ENCODE peak calls at places on chromosomes 16 and 17, in eight cellular contexts. O is Peyer's patch, E is osteoblast, U is neural progenitor cell, Z is heart left ventricle, J is mucosa of descending colon, V is colonic mucosa, S is MM.1S. R is an unnamed sample. For H3K4me1, the result is how much of the 10 kb centered on the place peaks cover.

GRCh38 chr17:48486557-48486956 is 44.3 kb downstream of the HOXB1 start:
- DNase-seq in O (no peak), Z (no peak), V (no peak), U (peak), S (no peak), E (peak), J (no peak), R (no peak)

GRCh38 chr17:47937915-47938314 is 3.5 kb upstream of the PNPO start:
- DNase-seq in O (no peak), E (no peak), J (no peak), S (no peak), V (no peak), Z (no peak), U (no peak), R (no peak)

GRCh38 chr17:19461139-19461538 is 50.1 kb downstream of the RNF112 start:
- DNase-seq in Z (no peak), V (peak), U (peak), O (no peak), S (peak), E (no peak), J (no peak), R (no peak)

GRCh38 chr16:49345829-49346228 is 27.8 kb upstream of the C16orf78 start:
- DNase-seq in O (no peak), U (peak), V (no peak), S (peak), Z (no peak), E (no peak), J (no peak), R (no peak)

GRCh38 chr16:29662729-29663019 is 373 bp upstream of the SPN start:
- DNase-seq in J (peak), V (no peak), S (no peak), O (peak), Z (no peak), U (no peak), E (peak), R (peak)

GRCh38 chr17:80639658-80640057 is 95.0 kb downstream of the RPTOR start:
- DNase-seq in Z (no peak), J (no peak), U (no peak), V (no peak), S (no peak), O (no peak), E (no peak), R (no peak)

GRCh38 chr16:84883301-84883700 is 63.5 kb downstream of the CRISPLD2 start:
- DNase-seq in U (no peak), Z (peak), E (peak), S (no peak), J (no peak), O (no peak), V (no peak), R (no peak)

GRCh38 chr16:22091721-22092120 is 620 bp upstream of the VWA3A start:
- DNase-seq in E (no peak), J (no peak), Z (no peak), O (no peak), V (no peak), U (no peak), S (no peak), R (no peak)

GRCh38 chr16:24853830-24854229 is 8.1 kb downstream of the SLC5A11 start:
- DNase-seq in V (no peak), U (no peak), E (peak), Z (peak), O (no peak), S (no peak), J (no peak), R (no peak)

GRCh38 chr17:36755586-36755985 is 154.2 kb downstream of the MRM1 start:
- DNase-seq in E (no peak), U (peak), V (peak), S (peak), Z (no peak), J (no peak), O (peak), R (peak)

GRCh38 chr17:5283531-5284315 is 1.6 kb downstream of the RABEP1 start:
- DNase-seq in O (no peak), U (peak), V (no peak), Z (no peak), J (no peak), S (no peak), E (no peak), R (no peak)

GRCh38 chr17:64231567-64232141 is 31.4 kb downstream of the TEX2 start:
- DNase-seq in Z (no peak), J (no peak), S (no peak), V (no peak), O (no peak), E (no peak), U (no peak), R (no peak)

GRCh38 chr16:1264257-1265089 is 8.6 kb downstream of the TPSD1 start:
- DNase-seq in U (no peak), S (no peak), V (no peak), J (no peak), E (no peak), O (no peak), Z (peak), R (no peak)

GRCh38 chr17:78820841-78821240 is 19.8 kb downstream of the USP36 start:
- DNase-seq in Z (no peak), J (no peak), S (no peak), V (no peak), O (no peak), E (no peak), U (no peak), R (peak)

GRCh38 chr17:3738562-3739295 is 15.0 kb downstream of the HASPIN start:
- DNase-seq in E (peak), V (peak), J (peak), O (peak), S (no peak), Z (no peak), U (peak), R (peak)

GRCh38 chr16:80387308-80387921 is 153.4 kb upstream of the DYNLRB2 start:
- DNase-seq in J (no peak), O (no peak), E (no peak), U (no peak), V (no peak), S (no peak), Z (no peak), R (no peak)

GRCh38 chr17:63973930-63974593 is 1.3 kb upstream of the SCN4A start:
- DNase-seq in U (no peak), Z (no peak), J (no peak), O (no peak), V (no peak), S (no peak), E (peak), R (no peak)

GRCh38 chr16:64950262-64950661 is 171.6 kb downstream of the CDH11 start:
- DNase-seq in J (no peak), O (no peak), Z (no peak), U (no peak), V (no peak), S (no peak), E (no peak), R (no peak)

GRCh38 chr17:81383504-81384421 is 11.5 kb upstream of the BAHCC1 start:
- DNase-seq in U (no peak), V (no peak), E (no peak), S (no peak), J (no peak), Z (no peak), O (no peak), R (no peak)

GRCh38 chr16:8943001-8943763 is 20.5 kb downstream of the USP7 start:
- DNase-seq in J (no peak), U (peak), Z (no peak), S (no peak), V (no peak), E (no peak), O (no peak), R (no peak)

GRCh38 chr17:7177954-7178477 is 1.2 kb downstream of the ASGR1 start:
- DNase-seq in E (peak), U (peak), J (no peak), V (no peak), Z (no peak), O (no peak), S (no peak), R (no peak)

GRCh38 chr16:83533193-83533592 is 274.6 kb upstream of the HSBP1 start:
- DNase-seq in S (no peak), U (no peak), O (no peak), V (no peak), Z (no peak), E (peak), J (no peak), R (no peak)

GRCh38 chr17:28712705-28713415 is 1.2 kb upstream of the PROCA1 start:
- DNase-seq in E (peak), U (no peak), Z (peak), O (no peak), V (no peak), J (peak), S (no peak), R (no peak)
- H3K4me3 ChIP-seq in E (no peak), U (peak), Z (no peak), O (no peak), V (no peak), J (no peak), S (no peak), R (no peak)

GRCh38 chr17:17824119-17824779 is 12.5 kb downstream of the SREBF1 start:
- DNase-seq in E (no peak), O (no peak), S (no peak), U (peak), J (peak), Z (no peak), V (peak), R (no peak)

GRCh38 chr17:17826340-17826708 is 10.5 kb downstream of the SREBF1 start:
- DNase-seq in J (no peak), U (no peak), E (no peak), Z (no peak), S (no peak), O (no peak), V (no peak), R (no peak)

GRCh38 chr17:17823433-17824118 is 13.2 kb downstream of the SREBF1 start:
- DNase-seq in J (peak), O (peak), U (peak), Z (peak), E (peak), S (peak), V (peak), R (peak)

GRCh38 chr17:17826942-17827785 is 9.6 kb downstream of the SREBF1 start:
- DNase-seq in J (no peak), U (no peak), E (no peak), O (no peak), Z (no peak), V (no peak), S (no peak), R (no peak)

DNA sequence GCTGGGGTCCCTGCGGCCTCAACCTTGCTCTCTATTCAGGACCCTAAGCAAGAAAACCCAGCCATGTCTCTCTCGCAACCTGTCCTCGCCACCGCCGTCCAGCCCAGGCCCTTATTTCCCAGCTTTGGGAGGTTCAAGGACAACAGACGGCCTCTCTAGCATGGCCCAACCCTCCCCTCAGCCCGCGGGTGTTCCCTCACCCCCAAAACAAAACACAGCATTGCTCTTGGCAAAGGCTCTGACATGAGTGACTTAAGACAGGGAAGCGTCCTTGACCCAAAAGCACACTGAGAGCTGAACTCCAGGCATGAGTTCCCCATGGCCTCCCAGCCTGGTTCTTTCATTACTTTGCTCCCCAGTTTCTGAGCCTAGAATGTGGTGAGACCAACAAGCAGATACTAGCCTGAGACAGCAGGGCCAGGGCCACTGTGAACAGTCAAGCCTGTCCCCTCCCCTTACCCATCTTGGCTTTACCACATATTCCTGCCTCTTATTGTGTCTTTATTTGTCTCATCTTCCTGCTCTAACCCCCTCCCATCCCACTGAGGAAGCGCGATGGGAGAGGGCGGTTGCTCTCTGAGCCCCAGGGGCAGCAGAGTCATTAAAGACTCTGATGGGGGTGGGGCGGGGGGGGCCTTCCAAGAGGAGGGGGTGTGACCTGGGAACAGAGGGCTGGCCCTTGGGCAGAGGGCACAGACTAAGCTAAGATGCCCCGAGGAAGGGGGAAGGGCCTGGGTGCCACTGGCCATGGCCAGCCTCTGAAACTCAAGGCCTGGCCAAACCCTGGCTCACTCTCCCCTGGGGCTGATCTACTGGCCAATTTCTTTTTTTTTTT is 11.8 kb downstream of the SREBF1 start:
- DNase-seq in E (peak), V (no peak), O (no peak), U (peak), Z (no peak), S (no peak), J (no peak), R (no peak)
- H3K4me1 ChIP-seq in E (under half), V (under half), O (under half), U (under half), Z (under half), S (under half), J (half or more), R (half or more)

GRCh38 chr17:29616300-29617048 is 6.2 kb downstream of the CORO6 start:
- DNase-seq in O (no peak), J (peak), E (peak), V (no peak), U (no peak), S (no peak), Z (no peak), R (no peak)
- H3K4me3 ChIP-seq in O (peak), J (no peak), E (no peak), V (peak), U (peak), S (peak), Z (peak), R (peak)

DNA sequence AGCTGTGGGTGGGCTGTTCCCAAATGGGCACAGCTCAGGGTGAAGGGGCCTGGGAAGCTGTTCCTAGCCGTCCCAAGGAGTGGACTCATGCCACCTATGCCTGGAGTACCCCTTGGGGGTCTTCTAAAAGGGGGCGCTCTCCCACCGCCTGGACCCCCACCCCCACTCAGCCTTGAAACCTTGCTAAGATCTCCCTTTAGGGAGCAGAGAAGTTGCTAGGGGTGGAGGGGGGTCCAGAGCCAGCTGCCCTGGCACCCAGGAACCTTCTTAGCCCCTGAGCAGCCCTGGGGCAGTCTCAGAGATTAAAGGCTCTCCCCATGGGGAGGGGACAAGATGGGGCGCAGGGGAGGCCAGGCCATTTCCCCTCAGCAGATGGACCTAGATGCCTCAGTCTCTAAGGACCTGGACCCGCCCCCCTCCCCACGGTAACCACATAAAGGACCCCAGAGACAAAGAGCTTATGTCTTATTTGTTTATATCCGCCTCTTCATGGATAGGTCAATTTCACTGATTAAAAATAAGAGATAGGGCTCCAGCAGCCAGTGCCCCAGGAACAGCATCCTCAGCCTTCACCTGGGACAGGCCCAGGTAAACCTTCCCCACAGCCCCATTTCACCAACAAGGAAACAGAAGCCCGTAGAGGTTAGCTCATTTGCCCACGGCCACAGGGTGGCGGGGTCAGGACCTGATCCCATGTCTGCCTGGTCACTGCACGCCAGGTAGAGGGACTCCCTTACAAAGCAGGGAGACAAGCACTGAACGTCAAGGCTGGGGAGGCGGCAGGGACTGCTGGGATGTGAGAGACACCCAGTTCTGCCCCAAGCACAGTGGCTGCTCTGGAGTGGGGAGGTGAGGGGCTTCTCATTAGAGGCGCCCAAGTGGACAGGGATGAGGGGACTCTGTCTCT is 3.4 kb downstream of the MTSS2 start:
- DNase-seq in S (no peak), J (peak), V (no peak), U (no peak), Z (peak), E (no peak), O (no peak), R (no peak)
- H3K4me1 ChIP-seq in S (under half), J (under half), V (under half), U (under half), Z (under half), E (half or more), O (under half), R (half or more)

R was measured in lower lobe of right lung.